ENCODE peak calls at places on chromosome 1, in ten cellular contexts. X is GM23338, C is GM12878, M is vagina, U is suprapubic skin, R is breast epithelium, T is K562, P is prostate gland, J is GM12891, O is transverse colon. G is an unnamed sample.
A peak's percentile ranks its signal among the peaks of the same experiment; 100 is the strongest.

GRCh38 chr1:4086921-4087320 is 186.8 kb upstream of the C1orf174 start:
- DNase-seq in T (no peak), M (no peak), X (no peak), P (no peak), O (no peak), U (peak; percentile 41), C (no peak), J (no peak), R (peak; percentile 24), G (no peak)

GRCh38 chr1:115478933-115479551 is 141.0 kb upstream of the NGF start:
- DNase-seq in X (peak; percentile 15), U (peak; percentile 72), M (no peak), T (no peak), C (no peak), R (no peak), P (peak; percentile 24), O (peak; percentile 30), J (no peak), G (no peak)

GRCh38 chr1:173603056-173603591 is at the start of gene SLC9C2:
- DNase-seq in C (no peak), X (no peak), O (no peak), R (no peak), T (peak; percentile 72), P (no peak), M (no peak), J (no peak), U (no peak), G (peak; percentile 26)

GRCh38 chr1:167516404-167517388 is 1.6 kb downstream of the CD247 start:
- DNase-seq in P (no peak), O (no peak), J (no peak), C (no peak), T (no peak), U (no peak), M (no peak), X (no peak), R (no peak), G (no peak)

GRCh38 chr1:10980841-10981727 is 31.4 kb upstream of the TARDBP start:
- DNase-seq in M (no peak), P (no peak), T (no peak), C (no peak), U (no peak), X (no peak), J (no peak), O (no peak), R (no peak), G (no peak)

GRCh38 chr1:92944901-92945747 is 16.1 kb downstream of the DIPK1A start:
- DNase-seq in X (peak; percentile 56), O (no peak), J (no peak), M (no peak), C (no peak), P (no peak), T (no peak), R (no peak), U (no peak), G (no peak)

GRCh38 chr1:72111662-72112061 is 170.7 kb downstream of the NEGR1 start:
- DNase-seq in O (no peak), U (no peak), R (no peak), T (no peak), J (no peak), C (no peak), P (no peak), M (no peak), X (no peak), G (no peak)

GRCh38 chr1:214566158-214567104 is 15.0 kb upstream of the PTPN14 start:
- DNase-seq in U (no peak), O (no peak), T (no peak), X (no peak), M (no peak), J (no peak), P (no peak), C (no peak), R (no peak), G (no peak)

GRCh38 chr1:183544598-183545297 is 45.5 kb downstream of the NCF2 start:
- DNase-seq in M (no peak), C (no peak), X (peak; percentile 28), U (no peak), O (no peak), T (no peak), P (no peak), J (no peak), R (no peak), G (no peak)

GRCh38 chr1:226688056-226688748 is 50.9 kb downstream of the ITPKB start:
- DNase-seq in C (no peak), M (no peak), U (no peak), J (no peak), R (no peak), X (peak; percentile 34), T (no peak), P (no peak), O (no peak), G (no peak)

GRCh38 chr1:223713546-223714420 is 1.4 kb downstream of the CAPN2 start:
- DNase-seq in X (no peak), U (no peak), J (no peak), C (no peak), M (no peak), T (peak; percentile 42), R (no peak), O (peak; percentile 52), P (no peak), G (no peak)

GRCh38 chr1:223716302-223716862 is 4.0 kb downstream of the CAPN2 start:
- DNase-seq in J (peak; percentile 37), O (peak; percentile 43), R (no peak), M (no peak), T (no peak), X (no peak), P (no peak), C (peak; percentile 47), U (no peak), G (peak; percentile 46)

GRCh38 chr1:223714421-223714724 is 2.0 kb downstream of the CAPN2 start:
- DNase-seq in X (no peak), M (no peak), O (peak; percentile 2), R (no peak), U (no peak), J (no peak), C (no peak), T (no peak), P (no peak), G (no peak)

GRCh38 chr1:223715710-223716103 is 3.4 kb downstream of the CAPN2 start:
- DNase-seq in U (no peak), C (no peak), X (no peak), O (no peak), P (no peak), J (no peak), M (no peak), R (no peak), T (no peak), G (no peak)

GRCh38 chr1:223714849-223715709 is 2.7 kb downstream of the CAPN2 start:
- DNase-seq in C (no peak), X (peak; percentile 62), M (no peak), J (no peak), R (no peak), O (peak; percentile 47), T (peak; percentile 85), P (peak; percentile 50), U (no peak), G (peak; percentile 73)
- TF ChIP-seq POLR2AphosphoS5 in C (no peak), X (no peak), M (peak; percentile 29), J (no peak), R (no peak), O (peak; percentile 42), T (no peak), P (peak; percentile 71), U (no peak), G (no peak)

GRCh38 chr1:175514309-175515001 is 228.9 kb downstream of the TNR start:
- DNase-seq in J (no peak), T (no peak), P (no peak), M (no peak), C (no peak), O (no peak), U (no peak), X (no peak), R (no peak), G (no peak)
- TF ChIP-seq POLR2AphosphoS5 in J (no peak), T (no peak), P (no peak), M (no peak), C (no peak), O (no peak), U (no peak), X (no peak), R (no peak), G (no peak)

GRCh38 chr1:236064674-236065508 is at the start of gene NID1:
- DNase-seq in J (peak; percentile 56), X (peak; percentile 91), R (peak; percentile 60), P (peak; percentile 63), O (peak; percentile 76), T (no peak), C (no peak), M (no peak), U (peak; percentile 90), G (no peak)
- TF ChIP-seq POLR2AphosphoS5 in J (no peak), X (peak; percentile 73), R (peak; percentile 84), P (peak; percentile 79), O (peak; percentile 93), T (no peak), C (no peak), M (peak; percentile 30), U (peak; percentile 68), G (no peak)

GRCh38 chr1:23555225-23555801 is 4.0 kb downstream of the ID3 start:
- DNase-seq in J (no peak), X (peak; percentile 64), M (no peak), P (no peak), R (no peak), U (no peak), T (peak; percentile 29), O (peak; percentile 41), C (no peak), G (no peak)

GRCh38 chr1:23555949-23556640 is 3.2 kb downstream of the ID3 start:
- DNase-seq in T (no peak), P (no peak), U (no peak), R (no peak), O (peak; percentile 54), J (no peak), C (no peak), M (no peak), X (peak; percentile 97), G (no peak)

GRCh38 chr1:23553896-23554480 is 5.3 kb downstream of the ID3 start:
- DNase-seq in O (no peak), R (no peak), U (no peak), C (no peak), P (no peak), J (no peak), X (peak; percentile 37), M (no peak), T (no peak), G (no peak)

GRCh38 chr1:23553206-23553895 is 6.0 kb downstream of the ID3 start:
- DNase-seq in R (no peak), U (no peak), M (no peak), P (no peak), C (no peak), T (no peak), J (no peak), O (no peak), X (no peak), G (no peak)

DNA sequence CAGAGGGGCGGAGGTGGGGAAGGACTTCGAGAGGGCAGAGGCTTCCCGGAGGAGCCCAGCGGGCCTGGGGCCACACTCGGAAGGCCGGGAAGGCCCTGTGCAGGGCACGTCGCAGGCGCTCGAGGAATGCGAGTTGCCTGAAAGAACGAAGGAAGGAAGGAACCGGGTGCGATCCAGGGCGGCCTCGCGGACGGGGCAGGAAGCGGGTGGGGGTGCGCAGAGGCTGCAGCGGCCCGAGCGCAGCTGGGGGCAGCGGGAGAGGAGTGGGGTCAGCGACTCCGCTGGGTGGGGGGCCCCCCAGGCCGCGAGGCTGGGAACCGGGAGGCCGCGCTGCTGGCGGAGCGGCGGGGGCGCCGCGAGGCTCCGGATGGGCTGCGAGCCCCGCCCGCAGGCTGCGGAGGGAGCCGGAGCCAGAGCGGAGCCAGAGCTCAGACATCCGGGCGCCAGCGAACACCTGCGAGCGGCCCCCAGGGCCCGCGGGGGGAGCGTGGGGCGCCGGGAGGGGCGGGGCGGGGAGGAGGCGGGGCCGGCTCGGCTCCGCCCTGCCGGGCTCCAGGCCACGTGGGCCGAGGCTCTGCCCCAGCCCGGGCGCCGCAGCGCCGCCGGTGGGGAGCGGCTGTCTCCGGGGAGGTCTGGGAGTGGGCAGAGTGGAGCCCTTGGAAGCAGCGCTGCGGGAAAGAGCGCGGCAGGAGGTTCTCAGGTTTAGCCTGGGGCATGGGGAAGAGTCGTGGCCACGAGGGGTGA is 4.6 kb downstream of the ID3 start:
- DNase-seq in C (no peak), J (peak; percentile 82), O (peak; percentile 90), U (no peak), M (no peak), X (peak; percentile 91), T (peak; percentile 92), R (peak; percentile 81), P (peak; percentile 85), G (no peak)
- TF ChIP-seq POLR2AphosphoS5 in C (peak; percentile 58), J (peak; percentile 49), O (peak; percentile 93), U (no peak), M (no peak), X (peak; percentile 41), T (peak; percentile 85), R (peak; percentile 32), P (peak; percentile 57), G (no peak)